ENCODE peak calls at places on chromosomes 13 and 19, in nine cellular contexts. One of them, this sample, is unnamed.

GRCh38 chr13:24627090-24627714 is 53.0 kb upstream of the ATP12A start:
- DNase-seq in hepatocyte: peak; percentile 68
- DNase-seq in cardiac muscle cell: peak; percentile 22
- DNase-seq in Panc1: no peak
- DNase-seq in ascending aorta: no peak
- DNase-seq in body of pancreas: peak; percentile 47
- DNase-seq in neural progenitor cell: peak; percentile 88
- DNase-seq in astrocyte: no peak
- DNase-seq in lower lobe of right lung: no peak
- DNase-seq in this sample: no peak

GRCh38 chr13:20869540-20869939 is 33.0 kb downstream of the XPO4 start:
- DNase-seq in hepatocyte: no peak
- DNase-seq in cardiac muscle cell: peak; percentile 41
- DNase-seq in Panc1: no peak
- DNase-seq in ascending aorta: no peak
- DNase-seq in body of pancreas: no peak
- DNase-seq in neural progenitor cell: no peak
- DNase-seq in astrocyte: no peak
- DNase-seq in lower lobe of right lung: no peak
- DNase-seq in this sample: no peak

GRCh38 chr13:62838891-62839290 is 1423.2 kb upstream of the PCDH20 start:
- DNase-seq in hepatocyte: no peak
- DNase-seq in cardiac muscle cell: no peak
- DNase-seq in Panc1: no peak
- DNase-seq in ascending aorta: no peak
- DNase-seq in body of pancreas: no peak
- DNase-seq in neural progenitor cell: no peak
- DNase-seq in astrocyte: no peak
- DNase-seq in lower lobe of right lung: no peak
- DNase-seq in this sample: no peak

GRCh38 chr13:30301827-30302226 is 5.5 kb downstream of the KATNAL1 start:
- DNase-seq in hepatocyte: no peak
- DNase-seq in cardiac muscle cell: no peak
- DNase-seq in Panc1: no peak
- DNase-seq in ascending aorta: no peak
- DNase-seq in body of pancreas: no peak
- DNase-seq in neural progenitor cell: no peak
- DNase-seq in astrocyte: no peak
- DNase-seq in lower lobe of right lung: no peak
- DNase-seq in this sample: no peak

GRCh38 chr13:33111414-33112110 is 95.3 kb downstream of the KL start:
- DNase-seq in hepatocyte: no peak
- DNase-seq in cardiac muscle cell: peak; percentile 65
- DNase-seq in Panc1: no peak
- DNase-seq in ascending aorta: no peak
- DNase-seq in body of pancreas: no peak
- DNase-seq in neural progenitor cell: no peak
- DNase-seq in astrocyte: peak; percentile 55
- DNase-seq in lower lobe of right lung: no peak
- DNase-seq in this sample: no peak

GRCh38 chr13:46348976-46349375 is 38.1 kb downstream of the RUBCNL start:
- DNase-seq in hepatocyte: no peak
- DNase-seq in cardiac muscle cell: no peak
- DNase-seq in Panc1: no peak
- DNase-seq in ascending aorta: no peak
- DNase-seq in body of pancreas: no peak
- DNase-seq in neural progenitor cell: peak; percentile 18
- DNase-seq in astrocyte: no peak
- DNase-seq in lower lobe of right lung: no peak
- DNase-seq in this sample: no peak

GRCh38 chr13:27034678-27035111 is 136.9 kb downstream of the USP12 start:
- DNase-seq in hepatocyte: no peak
- DNase-seq in cardiac muscle cell: peak; percentile 25
- DNase-seq in Panc1: no peak
- DNase-seq in ascending aorta: no peak
- DNase-seq in body of pancreas: no peak
- DNase-seq in neural progenitor cell: peak; percentile 45
- DNase-seq in astrocyte: no peak
- DNase-seq in lower lobe of right lung: no peak
- DNase-seq in this sample: no peak

GRCh38 chr13:47908200-47908902 is 92.7 kb downstream of the SUCLA2 start:
- DNase-seq in hepatocyte: no peak
- DNase-seq in cardiac muscle cell: peak; percentile 22
- DNase-seq in Panc1: no peak
- DNase-seq in ascending aorta: no peak
- DNase-seq in body of pancreas: no peak
- DNase-seq in neural progenitor cell: no peak
- DNase-seq in astrocyte: peak; percentile 80
- DNase-seq in lower lobe of right lung: no peak
- DNase-seq in this sample: no peak

GRCh38 chr13:113169277-113170272 is 11.1 kb downstream of the PROZ start:
- DNase-seq in hepatocyte: no peak
- DNase-seq in cardiac muscle cell: no peak
- DNase-seq in Panc1: no peak
- DNase-seq in ascending aorta: no peak
- DNase-seq in body of pancreas: no peak
- DNase-seq in neural progenitor cell: peak; percentile 28
- DNase-seq in astrocyte: no peak
- DNase-seq in lower lobe of right lung: no peak
- DNase-seq in this sample: no peak

GRCh38 chr13:19665427-19665859 is 32.0 kb downstream of the MPHOSPH8 start:
- DNase-seq in hepatocyte: no peak
- DNase-seq in cardiac muscle cell: no peak
- DNase-seq in Panc1: no peak
- DNase-seq in ascending aorta: no peak
- DNase-seq in body of pancreas: no peak
- DNase-seq in neural progenitor cell: no peak
- DNase-seq in astrocyte: no peak
- DNase-seq in lower lobe of right lung: no peak
- DNase-seq in this sample: no peak

GRCh38 chr13:53028637-53029121 is at the start of gene OLFM4:
- DNase-seq in hepatocyte: peak; percentile 49
- DNase-seq in cardiac muscle cell: no peak
- DNase-seq in Panc1: no peak
- DNase-seq in ascending aorta: no peak
- DNase-seq in body of pancreas: no peak
- DNase-seq in neural progenitor cell: no peak
- DNase-seq in astrocyte: no peak
- DNase-seq in lower lobe of right lung: no peak
- DNase-seq in this sample: no peak

GRCh38 chr19:11693505-11694499 is 44.9 kb downstream of the ZNF823 start:
- DNase-seq in hepatocyte: peak; percentile 49
- DNase-seq in cardiac muscle cell: peak; percentile 66
- DNase-seq in Panc1: no peak
- DNase-seq in ascending aorta: no peak
- DNase-seq in body of pancreas: peak; percentile 47
- DNase-seq in neural progenitor cell: peak; percentile 52
- DNase-seq in astrocyte: peak; percentile 25
- DNase-seq in lower lobe of right lung: no peak
- DNase-seq in this sample: no peak

GRCh38 chr19:35995655-35995993 is 636 bp downstream of the SDHAF1 start:
- DNase-seq in hepatocyte: peak; percentile 69
- DNase-seq in cardiac muscle cell: peak; percentile 58
- DNase-seq in Panc1: no peak
- DNase-seq in ascending aorta: no peak
- DNase-seq in body of pancreas: peak; percentile 61
- DNase-seq in neural progenitor cell: peak; percentile 80
- DNase-seq in astrocyte: no peak
- DNase-seq in lower lobe of right lung: peak; percentile 62
- DNase-seq in this sample: peak; percentile 67

GRCh38 chr13:100382787-100383186 is 205.8 kb downstream of the GGACT start:
- DNase-seq in hepatocyte: no peak
- DNase-seq in cardiac muscle cell: peak; percentile 35
- DNase-seq in Panc1: no peak
- DNase-seq in ascending aorta: no peak
- DNase-seq in body of pancreas: no peak
- DNase-seq in neural progenitor cell: no peak
- DNase-seq in astrocyte: peak; percentile 51
- DNase-seq in lower lobe of right lung: no peak
- DNase-seq in this sample: no peak

GRCh38 chr13:29859971-29860370 is 9.6 kb upstream of the UBL3 start:
- DNase-seq in hepatocyte: no peak
- DNase-seq in cardiac muscle cell: peak; percentile 52
- DNase-seq in Panc1: no peak
- DNase-seq in ascending aorta: no peak
- DNase-seq in body of pancreas: no peak
- DNase-seq in neural progenitor cell: no peak
- DNase-seq in astrocyte: peak; percentile 58
- DNase-seq in lower lobe of right lung: no peak
- DNase-seq in this sample: no peak

GRCh38 chr13:66765559-66765958 is 464.6 kb downstream of the PCDH9 start:
- DNase-seq in hepatocyte: no peak
- DNase-seq in cardiac muscle cell: no peak
- DNase-seq in Panc1: no peak
- DNase-seq in ascending aorta: no peak
- DNase-seq in body of pancreas: no peak
- DNase-seq in neural progenitor cell: no peak
- DNase-seq in astrocyte: no peak
- DNase-seq in lower lobe of right lung: no peak
- DNase-seq in this sample: no peak

DNA sequence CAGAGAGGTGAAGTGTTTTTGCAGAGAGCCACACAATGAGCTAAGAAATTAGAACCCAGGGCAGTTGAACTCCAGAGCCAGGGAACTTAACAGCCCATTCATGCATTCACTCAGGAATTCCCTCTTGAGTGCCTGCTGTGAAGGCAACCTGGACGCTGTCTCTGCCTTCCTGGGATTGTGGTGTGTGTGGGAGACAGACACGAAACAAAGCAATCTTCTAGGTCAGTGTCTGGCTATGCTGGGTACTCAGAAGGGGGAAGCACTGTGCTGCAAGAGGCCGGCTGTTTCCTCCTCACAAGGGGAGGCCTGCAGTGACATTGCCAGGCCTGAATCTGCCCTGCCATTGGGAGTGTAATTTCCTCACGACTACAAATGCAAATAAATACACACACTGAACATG is 9.7 kb downstream of the BCKDHA start:
- DNase-seq in hepatocyte: no peak
- DNase-seq in cardiac muscle cell: peak; percentile 58
- DNase-seq in Panc1: no peak
- DNase-seq in ascending aorta: no peak
- DNase-seq in body of pancreas: no peak
- DNase-seq in neural progenitor cell: peak; percentile 48
- DNase-seq in astrocyte: peak; percentile 19
- DNase-seq in lower lobe of right lung: peak; percentile 72
- DNase-seq in this sample: no peak
- H3K4me1 ChIP-seq in hepatocyte: peaks cover 12% of the 10 kb centered on the region
- H3K4me1 ChIP-seq in cardiac muscle cell: peaks cover 11% of the 10 kb centered on the region
- H3K4me1 ChIP-seq in Panc1: no peaks in the 10 kb centered on the region
- H3K4me1 ChIP-seq in ascending aorta: no peaks in the 10 kb centered on the region
- H3K4me1 ChIP-seq in body of pancreas: peaks cover 54% of the 10 kb centered on the region
- H3K4me1 ChIP-seq in neural progenitor cell: no peaks in the 10 kb centered on the region
- H3K4me1 ChIP-seq in astrocyte: no peaks in the 10 kb centered on the region
- H3K4me1 ChIP-seq in lower lobe of right lung: peaks cover 86% of the 10 kb centered on the region
- H3K4me1 ChIP-seq in this sample: peaks cover 29% of the 10 kb centered on the region

GRCh38 chr19:48183356-48183755 is 12.9 kb downstream of the ZSWIM9 start:
- DNase-seq in hepatocyte: no peak
- DNase-seq in cardiac muscle cell: no peak
- DNase-seq in Panc1: no peak
- DNase-seq in ascending aorta: no peak
- DNase-seq in body of pancreas: no peak
- DNase-seq in neural progenitor cell: no peak
- DNase-seq in astrocyte: no peak
- DNase-seq in lower lobe of right lung: no peak
- DNase-seq in this sample: no peak

GRCh38 chr19:48186015-48186414 is 15.5 kb downstream of the ZSWIM9 start:
- DNase-seq in hepatocyte: no peak
- DNase-seq in cardiac muscle cell: no peak
- DNase-seq in Panc1: no peak
- DNase-seq in ascending aorta: no peak
- DNase-seq in body of pancreas: no peak
- DNase-seq in neural progenitor cell: no peak
- DNase-seq in astrocyte: no peak
- DNase-seq in lower lobe of right lung: no peak
- DNase-seq in this sample: no peak

GRCh38 chr19:48186541-48186991 is 16.1 kb downstream of the ZSWIM9 start:
- DNase-seq in hepatocyte: no peak
- DNase-seq in cardiac muscle cell: no peak
- DNase-seq in Panc1: no peak
- DNase-seq in ascending aorta: no peak
- DNase-seq in body of pancreas: no peak
- DNase-seq in neural progenitor cell: no peak
- DNase-seq in astrocyte: no peak
- DNase-seq in lower lobe of right lung: no peak
- DNase-seq in this sample: no peak

GRCh38 chr19:48181505-48181904 is 11.0 kb downstream of the ZSWIM9 start:
- DNase-seq in hepatocyte: no peak
- DNase-seq in cardiac muscle cell: no peak
- DNase-seq in Panc1: no peak
- DNase-seq in ascending aorta: no peak
- DNase-seq in body of pancreas: no peak
- DNase-seq in neural progenitor cell: no peak
- DNase-seq in astrocyte: no peak
- DNase-seq in lower lobe of right lung: no peak
- DNase-seq in this sample: no peak

GRCh38 chr19:48182434-48182833 is 12.0 kb downstream of the ZSWIM9 start:
- DNase-seq in hepatocyte: no peak
- DNase-seq in cardiac muscle cell: no peak
- DNase-seq in Panc1: no peak
- DNase-seq in ascending aorta: no peak
- DNase-seq in body of pancreas: no peak
- DNase-seq in neural progenitor cell: no peak
- DNase-seq in astrocyte: no peak
- DNase-seq in lower lobe of right lung: no peak
- DNase-seq in this sample: no peak
- TF ChIP-seq CTCF in hepatocyte: no peak
- TF ChIP-seq CTCF in cardiac muscle cell: no peak
- TF ChIP-seq CTCF in Panc1: no peak
- TF ChIP-seq CTCF in ascending aorta: no peak
- TF ChIP-seq CTCF in body of pancreas: no peak
- TF ChIP-seq CTCF in neural progenitor cell: no peak
- TF ChIP-seq CTCF in astrocyte: no peak
- TF ChIP-seq CTCF in lower lobe of right lung: no peak
- TF ChIP-seq CTCF in this sample: no peak

DNA sequence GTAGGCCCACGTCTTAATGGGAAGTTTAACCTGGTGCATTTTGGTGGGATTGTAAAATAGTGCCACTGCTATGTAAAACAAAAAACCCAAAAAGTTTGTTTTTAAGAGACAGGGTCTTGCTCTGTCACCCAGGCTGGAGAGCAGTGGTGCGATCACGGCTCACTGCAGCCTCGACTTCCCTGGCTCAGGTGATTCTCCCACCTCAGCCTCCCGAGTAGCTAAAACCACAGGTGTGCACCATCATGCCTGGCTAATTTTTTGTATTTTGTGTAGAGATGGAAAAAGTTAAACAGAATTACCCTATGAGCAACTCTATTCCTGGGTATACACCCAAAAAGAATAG is 820 bp upstream of the REXO1 start:
- DNase-seq in hepatocyte: no peak
- DNase-seq in cardiac muscle cell: no peak
- DNase-seq in Panc1: no peak
- DNase-seq in ascending aorta: no peak
- DNase-seq in body of pancreas: no peak
- DNase-seq in neural progenitor cell: no peak
- DNase-seq in astrocyte: no peak
- DNase-seq in lower lobe of right lung: no peak
- DNase-seq in this sample: no peak
- H3K4me3 ChIP-seq in hepatocyte: no peak overlapping the region
- H3K4me3 ChIP-seq in cardiac muscle cell: no peak overlapping the region
- H3K4me3 ChIP-seq in Panc1: peak overlapping the region; percentile 84
- H3K4me3 ChIP-seq in ascending aorta: no peak overlapping the region
- H3K4me3 ChIP-seq in body of pancreas: no peak overlapping the region
- H3K4me3 ChIP-seq in neural progenitor cell: peak overlapping the region; percentile 100
- H3K4me3 ChIP-seq in astrocyte: no peak overlapping the region
- H3K4me3 ChIP-seq in lower lobe of right lung: no peak overlapping the region
- H3K4me3 ChIP-seq in this sample: no peak overlapping the region

GRCh38 chr19:13839193-13839937 is 37.6 kb upstream of the NANOS3 start:
- DNase-seq in hepatocyte: peak; percentile 78
- DNase-seq in cardiac muscle cell: peak; percentile 86
- DNase-seq in Panc1: no peak
- DNase-seq in ascending aorta: peak; percentile 74
- DNase-seq in body of pancreas: peak; percentile 74
- DNase-seq in neural progenitor cell: peak; percentile 44
- DNase-seq in astrocyte: peak; percentile 78
- DNase-seq in lower lobe of right lung: peak; percentile 91
- DNase-seq in this sample: peak; percentile 92
- H3K4me1 ChIP-seq in hepatocyte: peaks cover 44% of the 10 kb centered on the region
- H3K4me1 ChIP-seq in cardiac muscle cell: peaks cover 23% of the 10 kb centered on the region
- H3K4me1 ChIP-seq in Panc1: peaks cover 42% of the 10 kb centered on the region
- H3K4me1 ChIP-seq in ascending aorta: peaks cover 34% of the 10 kb centered on the region
- H3K4me1 ChIP-seq in body of pancreas: peaks cover 64% of the 10 kb centered on the region
- H3K4me1 ChIP-seq in neural progenitor cell: peaks cover 15% of the 10 kb centered on the region
- H3K4me1 ChIP-seq in astrocyte: peaks cover 55% of the 10 kb centered on the region
- H3K4me1 ChIP-seq in lower lobe of right lung: peaks cover 83% of the 10 kb centered on the region
- H3K4me1 ChIP-seq in this sample: peaks cover 47% of the 10 kb centered on the region

This sample was measured in Peyer's patch.